ENCODE peak calls at places on chromosomes 12 and 14, in eight cellular contexts. Y, D, X, L, A, U, W and J are unnamed samples.

GRCh38 chr12:103814436-103814835 is 26.6 kb downstream of the NT5DC3 start:
- DNase-seq in X (no peak), D (no peak), A (no peak), L (no peak), U (no peak), Y (no peak), W (no peak), J (no peak)

GRCh38 chr14:79842270-79842669 is 369.0 kb downstream of the DIO2 start:
- DNase-seq in D (no peak), Y (peak), X (no peak), W (no peak), U (no peak), L (no peak), A (peak), J (no peak)

GRCh38 chr12:14950982-14951746 is 10.2 kb downstream of the ARHGDIB start:
- DNase-seq in W (no peak), U (peak), X (no peak), Y (no peak), A (no peak), D (peak), L (no peak), J (no peak)

GRCh38 chr14:55446127-55446736 is 5.8 kb upstream of the TBPL2 start:
- DNase-seq in A (peak), W (no peak), Y (peak), L (no peak), D (peak), U (peak), X (peak), J (peak)

GRCh38 chr12:49309361-49309760 is 13.7 kb upstream of the TROAP start:
- DNase-seq in A (no peak), X (no peak), U (no peak), Y (no peak), D (no peak), L (no peak), W (no peak), J (no peak)

GRCh38 chr14:87108726-87109125 is 884.3 kb downstream of the GALC start:
- DNase-seq in A (no peak), Y (peak), L (no peak), D (no peak), W (no peak), X (no peak), U (no peak), J (no peak)

GRCh38 chr14:71730471-71730870 is 201.8 kb upstream of the RGS6 start:
- DNase-seq in A (no peak), X (no peak), D (no peak), W (no peak), L (no peak), U (no peak), Y (peak), J (no peak)

GRCh38 chr12:26612203-26612602 is 220.8 kb downstream of the ITPR2 start:
- DNase-seq in X (no peak), W (no peak), D (no peak), L (no peak), U (no peak), A (no peak), Y (no peak), J (no peak)

GRCh38 chr12:109027767-109028166 is 6.9 kb upstream of the SVOP start:
- DNase-seq in W (no peak), Y (peak), L (no peak), A (no peak), D (no peak), X (no peak), U (no peak), J (no peak)

GRCh38 chr14:104851896-104852663 is 13.0 kb upstream of the CEP170B start:
- DNase-seq in D (no peak), W (no peak), U (no peak), Y (peak), L (no peak), X (no peak), A (peak), J (no peak)

GRCh38 chr12:69129014-69129413 is 110.4 kb upstream of the CPSF6 start:
- DNase-seq in L (no peak), X (no peak), W (no peak), U (no peak), Y (no peak), A (no peak), D (no peak), J (no peak)

GRCh38 chr12:68159681-68160304 is at the start of gene IFNG:
- DNase-seq in Y (no peak), W (no peak), D (no peak), X (no peak), L (no peak), U (no peak), A (no peak), J (no peak)

GRCh38 chr12:122194804-122195203 is 8.7 kb upstream of the B3GNT4 start:
- DNase-seq in Y (no peak), D (no peak), W (no peak), X (no peak), U (no peak), L (no peak), A (no peak), J (no peak)

GRCh38 chr14:93880025-93880820 is 46.9 kb upstream of the FAM181A start:
- DNase-seq in Y (peak), X (peak), A (peak), L (no peak), U (no peak), W (no peak), D (no peak), J (no peak)

GRCh38 chr12:19223695-19224094 is 94.2 kb downstream of the PLEKHA5 start:
- DNase-seq in A (no peak), Y (peak), X (no peak), L (no peak), W (no peak), D (no peak), U (no peak), J (no peak)

GRCh38 chr12:116980083-116980482 is 69.3 kb downstream of the FBXW8 start:
- DNase-seq in Y (no peak), U (no peak), A (no peak), L (no peak), W (no peak), X (no peak), D (no peak), J (no peak)

GRCh38 chr12:64004639-64005038 is 160.1 kb downstream of the SRGAP1 start:
- DNase-seq in Y (peak), U (no peak), L (no peak), X (no peak), D (no peak), W (no peak), A (no peak), J (no peak)

GRCh38 chr12:15979096-15980091 is 68.3 kb downstream of the DERA start:
- DNase-seq in L (no peak), W (peak), U (peak), A (no peak), Y (peak), X (no peak), D (peak), J (no peak)

DNA sequence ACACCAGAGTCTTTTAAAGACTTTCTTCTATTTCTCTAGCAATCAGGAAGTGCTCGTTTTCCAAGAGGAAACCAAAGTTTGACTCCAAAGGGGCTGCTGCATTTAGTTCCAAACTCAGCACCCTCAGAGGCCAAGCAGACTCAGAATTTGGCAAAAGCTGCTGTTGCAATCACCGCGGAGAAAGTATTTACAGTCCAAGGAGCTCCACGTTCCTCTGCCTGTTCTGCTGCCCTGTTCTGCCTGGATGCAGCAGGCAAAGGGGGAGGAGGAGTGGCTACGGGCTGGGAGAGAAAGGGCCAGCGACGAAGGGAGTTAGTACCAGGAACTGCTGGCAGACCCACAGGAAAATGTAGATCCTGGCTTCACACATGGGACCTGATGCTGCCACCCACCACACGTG is 325.0 kb downstream of the BCL11B start:
- DNase-seq in A (no peak), U (no peak), D (no peak), X (no peak), L (peak), Y (peak), W (no peak), J (no peak)
- H3K4me3 ChIP-seq in A (no peak), U (no peak), D (no peak), X (no peak), L (no peak), Y (no peak), W (no peak), J (no peak)

GRCh38 chr14:75275598-75275997 is 3.0 kb upstream of the FOS start:
- DNase-seq in A (no peak), Y (no peak), D (no peak), X (no peak), U (no peak), L (no peak), W (no peak), J (no peak)

GRCh38 chr14:75274899-75275569 is 3.6 kb upstream of the FOS start:
- DNase-seq in U (no peak), L (no peak), W (peak), D (peak), Y (no peak), A (no peak), X (no peak), J (peak)

GRCh38 chr14:75273272-75274044 is 5.2 kb upstream of the FOS start:
- DNase-seq in U (no peak), D (peak), X (no peak), Y (peak), W (no peak), A (peak), L (no peak), J (no peak)

GRCh38 chr14:75271514-75271913 is 7.1 kb upstream of the FOS start:
- DNase-seq in Y (no peak), W (no peak), U (no peak), L (no peak), A (no peak), D (no peak), X (no peak), J (no peak)

DNA sequence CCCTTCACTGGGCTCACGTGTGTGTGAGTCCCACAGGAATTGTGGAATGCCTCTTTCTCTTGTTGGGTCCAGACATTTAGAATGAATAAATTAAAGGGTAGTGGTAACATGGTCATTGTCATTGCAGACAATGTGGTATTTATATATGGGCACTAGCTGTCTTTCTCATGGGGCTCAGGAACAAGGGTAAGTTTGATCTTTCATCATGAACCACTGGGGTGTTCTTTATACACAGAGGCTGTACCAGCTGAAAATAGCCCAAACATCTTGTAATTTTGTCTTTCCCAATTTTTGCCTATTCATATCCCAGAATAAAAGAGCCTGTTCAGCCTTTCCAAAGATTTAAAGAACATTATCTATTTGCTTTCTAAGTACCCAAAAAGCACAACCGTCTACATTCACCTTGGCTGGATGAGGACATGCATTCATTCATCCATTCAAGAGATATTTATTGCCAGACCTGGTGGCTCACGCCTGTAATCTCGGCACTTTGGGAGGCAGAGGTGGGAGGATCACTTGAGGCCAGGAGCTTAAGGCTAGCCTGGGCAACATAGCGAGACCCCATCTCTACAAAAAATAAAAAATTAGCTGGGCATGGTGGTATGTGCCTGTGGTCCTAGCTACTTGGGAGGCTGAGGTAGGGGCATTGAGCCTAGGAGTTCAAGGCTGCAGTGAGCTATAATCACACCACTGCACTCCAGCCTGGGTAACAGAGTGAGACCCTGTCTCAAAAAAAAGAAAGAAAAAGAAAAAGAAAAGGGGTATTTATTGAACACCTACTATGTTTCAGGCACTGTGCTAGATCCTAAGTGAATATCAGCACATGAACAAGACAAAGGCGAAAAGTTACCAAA is 4.4 kb upstream of the FOS start:
- DNase-seq in L (no peak), D (no peak), U (no peak), A (no peak), X (no peak), W (no peak), Y (no peak), J (no peak)
- H3K4me3 ChIP-seq in L (no peak), D (no peak), U (no peak), A (no peak), X (no peak), W (no peak), Y (no peak), J (no peak)

GRCh38 chr12:55746913-55747231 is 4.0 kb downstream of the GDF11 start:
- DNase-seq in Y (no peak), L (no peak), W (no peak), D (no peak), U (no peak), A (no peak), X (peak), J (no peak)

GRCh38 chr12:55745361-55746146 is 2.6 kb downstream of the GDF11 start:
- DNase-seq in L (peak), X (peak), Y (peak), A (peak), W (no peak), D (no peak), U (no peak), J (no peak)

GRCh38 chr12:55748230-55748993 is 5.5 kb downstream of the GDF11 start:
- DNase-seq in L (no peak), D (no peak), U (no peak), W (no peak), Y (no peak), A (no peak), X (no peak), J (no peak)

GRCh38 chr12:55743967-55744931 is 1.3 kb downstream of the GDF11 start:
- DNase-seq in L (no peak), X (no peak), D (no peak), U (no peak), Y (peak), W (no peak), A (no peak), J (no peak)

DNA sequence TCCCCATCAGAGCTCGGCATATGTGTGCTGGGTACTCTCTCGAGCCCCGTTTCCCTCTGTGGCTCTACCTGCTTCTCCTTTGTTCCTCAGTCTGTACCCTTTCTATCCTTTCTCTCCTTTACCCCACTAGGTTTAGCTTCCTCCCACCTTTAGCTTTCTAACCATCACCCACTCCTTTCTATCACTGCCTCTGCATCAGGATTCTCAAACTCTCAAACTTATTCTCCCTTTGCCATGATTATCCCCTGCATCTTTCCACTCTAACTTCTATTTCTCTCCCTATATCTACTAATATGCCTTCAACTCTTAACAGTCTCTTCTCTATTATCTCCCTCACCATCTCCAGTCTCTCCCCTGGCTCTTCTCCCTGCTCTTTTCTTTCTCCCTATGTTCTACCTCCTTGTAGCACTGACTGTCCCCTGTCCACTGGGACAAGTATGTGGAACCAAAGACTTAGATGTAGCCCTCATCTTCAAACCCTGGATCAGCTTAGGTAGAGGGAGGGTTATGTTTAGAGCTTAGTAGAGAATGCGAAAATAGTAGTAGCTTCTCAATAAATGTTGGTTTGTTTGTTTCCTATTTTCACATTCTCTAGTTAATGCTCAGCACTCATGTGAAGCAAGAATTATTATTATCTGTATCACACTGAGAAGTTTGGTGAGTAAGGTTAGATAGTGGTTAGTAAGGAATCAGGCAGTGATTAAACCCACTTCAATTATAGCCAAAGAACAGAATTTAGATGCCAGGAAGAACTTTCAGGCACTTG is 3.4 kb downstream of the GDF11 start:
- DNase-seq in D (no peak), A (no peak), X (no peak), L (no peak), Y (peak), W (no peak), U (no peak), J (no peak)
- H3K4me3 ChIP-seq in D (no peak), A (no peak), X (peak), L (no peak), Y (no peak), W (no peak), U (no peak), J (no peak)

DNA sequence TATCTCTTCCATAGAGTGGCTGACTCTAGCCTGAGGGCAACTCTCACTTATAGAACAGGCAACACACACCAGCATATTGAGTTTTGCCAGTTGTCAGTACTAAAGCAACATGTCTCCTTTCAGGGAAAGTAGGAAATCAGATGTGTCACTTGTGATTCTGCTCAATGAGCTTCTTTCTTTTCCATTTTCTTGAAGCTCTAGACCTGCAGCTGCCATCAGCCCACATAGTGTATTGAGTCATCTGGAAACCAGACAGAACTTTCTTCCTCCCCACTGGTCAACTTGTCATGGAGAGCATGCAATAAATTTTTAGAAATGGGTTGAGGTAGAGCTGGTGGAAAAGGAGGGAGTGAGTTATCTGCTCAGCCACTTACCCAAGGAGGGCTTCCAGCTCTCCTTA is 209.0 kb upstream of the PLEKHG7 start:
- DNase-seq in D (no peak), X (no peak), Y (peak), W (no peak), L (no peak), A (no peak), U (no peak), J (no peak)
- H3K4me3 ChIP-seq in D (no peak), X (no peak), Y (no peak), W (no peak), L (no peak), A (no peak), U (no peak), J (no peak)

GRCh38 chr12:3274664-3275063 is 197.5 kb downstream of the TSPAN9 start:
- DNase-seq in D (no peak), U (no peak), W (no peak), A (no peak), L (no peak), X (no peak), Y (no peak), J (no peak)

GRCh38 chr12:3275171-3276041 is 198.2 kb downstream of the TSPAN9 start:
- DNase-seq in A (peak), U (peak), D (peak), W (peak), X (peak), L (peak), Y (peak), J (peak)

GRCh38 chr12:3271639-3272038 is 194.5 kb downstream of the TSPAN9 start:
- DNase-seq in D (no peak), A (no peak), U (no peak), L (no peak), Y (no peak), X (no peak), W (no peak), J (no peak)

GRCh38 chr12:3272958-3273357 is 195.8 kb downstream of the TSPAN9 start:
- DNase-seq in D (no peak), U (no peak), L (no peak), X (no peak), Y (no peak), W (no peak), A (no peak), J (no peak)

GRCh38 chr12:3273409-3273853 is 196.3 kb downstream of the TSPAN9 start:
- DNase-seq in L (no peak), X (no peak), W (no peak), U (peak), A (no peak), Y (peak), D (no peak), J (no peak)
- H3K4me3 ChIP-seq in L (no peak), X (no peak), W (no peak), U (no peak), A (no peak), Y (no peak), D (no peak), J (no peak)

DNA sequence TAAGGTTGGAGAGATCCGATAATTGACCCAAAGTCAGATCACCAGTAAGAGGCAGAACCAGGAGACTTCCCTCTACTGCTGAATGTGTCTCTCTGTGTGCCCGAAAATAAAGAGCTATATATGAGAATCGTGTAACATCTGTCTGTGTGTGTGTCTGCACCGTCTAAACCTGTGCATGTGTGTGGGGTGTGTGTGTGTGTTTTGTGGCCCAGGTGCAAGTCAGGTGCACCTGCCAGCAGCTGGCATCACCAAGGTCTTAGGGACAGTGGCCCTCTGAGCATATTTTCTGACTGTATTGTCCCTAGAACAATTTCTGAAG is 24.7 kb upstream of the KRT78 start:
- DNase-seq in Y (no peak), D (no peak), U (no peak), W (no peak), X (no peak), A (no peak), L (no peak), J (no peak)
- H3K4me3 ChIP-seq in Y (peak), D (no peak), U (peak), W (no peak), X (peak), A (no peak), L (no peak), J (no peak)

GRCh38 chr12:4934651-4935050 is 24.9 kb downstream of the KCNA1 start:
- DNase-seq in D (no peak), W (no peak), Y (peak), U (no peak), A (no peak), L (no peak), X (no peak), J (no peak)
- H3K4me3 ChIP-seq in D (no peak), W (no peak), Y (no peak), U (no peak), A (no peak), L (no peak), X (no peak), J (no peak)

GRCh38 chr12:6821271-6821673 is 349 bp upstream of the GPR162 start:
- DNase-seq in W (no peak), Y (peak), X (peak), A (no peak), D (peak), U (peak), L (peak), J (peak)
- H3K4me3 ChIP-seq in W (no peak), Y (peak), X (peak), A (peak), D (peak), U (peak), L (peak), J (no peak)